ENCODE peak calls at places on chromosomes 3 and 15, in ten cellular contexts. One of them, this sample, is unnamed.

GRCh38 chr15:73352082-73352481 is 16.7 kb downstream of the HCN4 start:
- DNase-seq in suprapubic skin: no peak
- DNase-seq in HL-60: no peak
- DNase-seq in breast epithelium: no peak
- DNase-seq in GM12891: no peak
- DNase-seq in sigmoid colon: no peak
- DNase-seq in GM23338: no peak
- DNase-seq in K562: no peak
- DNase-seq in transverse colon: no peak
- DNase-seq in Panc1: no peak
- DNase-seq in this sample: no peak

GRCh38 chr15:91100561-91101355 is 701 bp downstream of the SV2B start:
- DNase-seq in GM23338: peak; percentile 18
- DNase-seq in breast epithelium: no peak
- DNase-seq in GM12891: no peak
- DNase-seq in Panc1: no peak
- DNase-seq in suprapubic skin: no peak
- DNase-seq in transverse colon: no peak
- DNase-seq in sigmoid colon: no peak
- DNase-seq in HL-60: no peak
- DNase-seq in K562: no peak
- DNase-seq in this sample: no peak

GRCh38 chr3:67529915-67530314 is 124.5 kb downstream of the SUCLG2 start:
- DNase-seq in Panc1: no peak
- DNase-seq in sigmoid colon: no peak
- DNase-seq in suprapubic skin: no peak
- DNase-seq in HL-60: no peak
- DNase-seq in K562: no peak
- DNase-seq in GM12891: no peak
- DNase-seq in transverse colon: no peak
- DNase-seq in breast epithelium: no peak
- DNase-seq in GM23338: no peak
- DNase-seq in this sample: no peak

GRCh38 chr3:184937611-184938010 is 125.6 kb downstream of the VPS8 start:
- DNase-seq in suprapubic skin: no peak
- DNase-seq in sigmoid colon: no peak
- DNase-seq in HL-60: no peak
- DNase-seq in GM23338: no peak
- DNase-seq in K562: no peak
- DNase-seq in GM12891: no peak
- DNase-seq in breast epithelium: no peak
- DNase-seq in Panc1: no peak
- DNase-seq in transverse colon: no peak
- DNase-seq in this sample: no peak

GRCh38 chr3:56980798-56981390 is 79.6 kb upstream of the SPATA12 start:
- DNase-seq in transverse colon: no peak
- DNase-seq in GM23338: no peak
- DNase-seq in sigmoid colon: no peak
- DNase-seq in HL-60: peak; percentile 89
- DNase-seq in suprapubic skin: no peak
- DNase-seq in breast epithelium: no peak
- DNase-seq in GM12891: no peak
- DNase-seq in Panc1: no peak
- DNase-seq in K562: no peak
- DNase-seq in this sample: peak; percentile 50

GRCh38 chr3:100463002-100463401 is 29.4 kb upstream of the TMEM45A start:
- DNase-seq in breast epithelium: no peak
- DNase-seq in suprapubic skin: no peak
- DNase-seq in transverse colon: no peak
- DNase-seq in GM23338: peak; percentile 83
- DNase-seq in K562: peak; percentile 31
- DNase-seq in GM12891: peak; percentile 42
- DNase-seq in sigmoid colon: no peak
- DNase-seq in Panc1: peak; percentile 30
- DNase-seq in HL-60: peak; percentile 25
- DNase-seq in this sample: no peak

GRCh38 chr3:64257096-64257755 is 32.0 kb upstream of the PRICKLE2 start:
- DNase-seq in suprapubic skin: no peak
- DNase-seq in Panc1: no peak
- DNase-seq in transverse colon: no peak
- DNase-seq in GM12891: no peak
- DNase-seq in K562: no peak
- DNase-seq in breast epithelium: no peak
- DNase-seq in sigmoid colon: no peak
- DNase-seq in HL-60: no peak
- DNase-seq in GM23338: no peak
- DNase-seq in this sample: no peak

GRCh38 chr3:104908761-104909160 is 457.9 kb upstream of the ALCAM start:
- DNase-seq in Panc1: no peak
- DNase-seq in GM23338: peak; percentile 14
- DNase-seq in sigmoid colon: no peak
- DNase-seq in HL-60: no peak
- DNase-seq in suprapubic skin: no peak
- DNase-seq in GM12891: no peak
- DNase-seq in breast epithelium: no peak
- DNase-seq in K562: no peak
- DNase-seq in transverse colon: no peak
- DNase-seq in this sample: no peak

GRCh38 chr3:47365213-47366153 is 15.3 kb upstream of the PTPN23 start:
- DNase-seq in GM12891: no peak
- DNase-seq in HL-60: no peak
- DNase-seq in suprapubic skin: no peak
- DNase-seq in K562: no peak
- DNase-seq in sigmoid colon: peak; percentile 48
- DNase-seq in breast epithelium: no peak
- DNase-seq in GM23338: no peak
- DNase-seq in transverse colon: no peak
- DNase-seq in Panc1: no peak
- DNase-seq in this sample: peak; percentile 44

GRCh38 chr3:134351421-134351820 is 22.8 kb downstream of the AMOTL2 start:
- DNase-seq in Panc1: no peak
- DNase-seq in HL-60: no peak
- DNase-seq in sigmoid colon: peak; percentile 85
- DNase-seq in suprapubic skin: no peak
- DNase-seq in GM12891: no peak
- DNase-seq in breast epithelium: no peak
- DNase-seq in transverse colon: no peak
- DNase-seq in K562: no peak
- DNase-seq in GM23338: no peak
- DNase-seq in this sample: no peak

GRCh38 chr3:10883478-10884234 is 67.6 kb downstream of the SLC6A11 start:
- DNase-seq in GM12891: no peak
- DNase-seq in K562: peak; percentile 40
- DNase-seq in HL-60: no peak
- DNase-seq in suprapubic skin: no peak
- DNase-seq in breast epithelium: no peak
- DNase-seq in GM23338: peak; percentile 61
- DNase-seq in Panc1: no peak
- DNase-seq in sigmoid colon: no peak
- DNase-seq in transverse colon: no peak
- DNase-seq in this sample: no peak

GRCh38 chr3:53068176-53068575 is 22.3 kb upstream of the SFMBT1 start:
- DNase-seq in suprapubic skin: peak; percentile 26
- DNase-seq in Panc1: no peak
- DNase-seq in K562: no peak
- DNase-seq in sigmoid colon: no peak
- DNase-seq in breast epithelium: no peak
- DNase-seq in GM12891: no peak
- DNase-seq in HL-60: no peak
- DNase-seq in transverse colon: no peak
- DNase-seq in GM23338: no peak
- DNase-seq in this sample: no peak

GRCh38 chr15:25416693-25417092 is 22.1 kb downstream of the UBE3A start:
- DNase-seq in GM23338: no peak
- DNase-seq in sigmoid colon: no peak
- DNase-seq in breast epithelium: no peak
- DNase-seq in transverse colon: no peak
- DNase-seq in Panc1: no peak
- DNase-seq in HL-60: no peak
- DNase-seq in K562: no peak
- DNase-seq in GM12891: no peak
- DNase-seq in suprapubic skin: no peak
- DNase-seq in this sample: no peak

GRCh38 chr3:137948400-137949072 is 61.4 kb upstream of the CLDN18 start:
- DNase-seq in K562: no peak
- DNase-seq in Panc1: no peak
- DNase-seq in breast epithelium: no peak
- DNase-seq in GM12891: no peak
- DNase-seq in GM23338: no peak
- DNase-seq in suprapubic skin: no peak
- DNase-seq in transverse colon: no peak
- DNase-seq in HL-60: no peak
- DNase-seq in sigmoid colon: no peak
- DNase-seq in this sample: no peak

GRCh38 chr15:40930430-40931299 is 1.5 kb downstream of the DLL4 start:
- DNase-seq in HL-60: no peak
- DNase-seq in sigmoid colon: no peak
- DNase-seq in GM23338: peak; percentile 92
- DNase-seq in suprapubic skin: peak; percentile 66
- DNase-seq in Panc1: no peak
- DNase-seq in transverse colon: peak; percentile 63
- DNase-seq in breast epithelium: no peak
- DNase-seq in K562: peak; percentile 82
- DNase-seq in GM12891: no peak
- DNase-seq in this sample: no peak

GRCh38 chr15:43911235-43911661 is 84.4 kb downstream of the WDR76 start:
- DNase-seq in sigmoid colon: no peak
- DNase-seq in GM23338: no peak
- DNase-seq in GM12891: no peak
- DNase-seq in K562: no peak
- DNase-seq in suprapubic skin: peak; percentile 77
- DNase-seq in HL-60: no peak
- DNase-seq in breast epithelium: peak; percentile 25
- DNase-seq in Panc1: peak; percentile 41
- DNase-seq in transverse colon: no peak
- DNase-seq in this sample: no peak

GRCh38 chr3:183098538-183099025 is 714 bp downstream of the MCCC1 start:
- DNase-seq in HL-60: no peak
- DNase-seq in sigmoid colon: no peak
- DNase-seq in suprapubic skin: no peak
- DNase-seq in breast epithelium: no peak
- DNase-seq in transverse colon: no peak
- DNase-seq in Panc1: no peak
- DNase-seq in GM23338: no peak
- DNase-seq in K562: no peak
- DNase-seq in GM12891: no peak
- DNase-seq in this sample: no peak

GRCh38 chr3:116052602-116053001 is 392.7 kb downstream of the LSAMP start:
- DNase-seq in transverse colon: no peak
- DNase-seq in HL-60: no peak
- DNase-seq in K562: no peak
- DNase-seq in GM23338: no peak
- DNase-seq in breast epithelium: no peak
- DNase-seq in Panc1: no peak
- DNase-seq in sigmoid colon: no peak
- DNase-seq in suprapubic skin: no peak
- DNase-seq in GM12891: no peak
- DNase-seq in this sample: no peak
- TF ChIP-seq POLR2AphosphoS5 in transverse colon: no peak
- TF ChIP-seq POLR2AphosphoS5 in HL-60: no peak
- TF ChIP-seq POLR2AphosphoS5 in K562: no peak
- TF ChIP-seq POLR2AphosphoS5 in GM23338: no peak
- TF ChIP-seq POLR2AphosphoS5 in breast epithelium: no peak
- TF ChIP-seq POLR2AphosphoS5 in Panc1: no peak
- TF ChIP-seq POLR2AphosphoS5 in sigmoid colon: no peak
- TF ChIP-seq POLR2AphosphoS5 in suprapubic skin: no peak
- TF ChIP-seq POLR2AphosphoS5 in GM12891: no peak
- TF ChIP-seq POLR2AphosphoS5 in this sample: no peak

GRCh38 chr3:84299329-84299728 is 659.5 kb upstream of the CADM2 start:
- DNase-seq in HL-60: no peak
- DNase-seq in breast epithelium: no peak
- DNase-seq in K562: no peak
- DNase-seq in suprapubic skin: no peak
- DNase-seq in Panc1: no peak
- DNase-seq in sigmoid colon: no peak
- DNase-seq in GM23338: no peak
- DNase-seq in transverse colon: no peak
- DNase-seq in GM12891: no peak
- DNase-seq in this sample: no peak
- TF ChIP-seq POLR2AphosphoS5 in HL-60: no peak
- TF ChIP-seq POLR2AphosphoS5 in breast epithelium: no peak
- TF ChIP-seq POLR2AphosphoS5 in K562: no peak
- TF ChIP-seq POLR2AphosphoS5 in suprapubic skin: no peak
- TF ChIP-seq POLR2AphosphoS5 in Panc1: no peak
- TF ChIP-seq POLR2AphosphoS5 in sigmoid colon: no peak
- TF ChIP-seq POLR2AphosphoS5 in GM23338: no peak
- TF ChIP-seq POLR2AphosphoS5 in transverse colon: no peak
- TF ChIP-seq POLR2AphosphoS5 in GM12891: no peak
- TF ChIP-seq POLR2AphosphoS5 in this sample: no peak

DNA sequence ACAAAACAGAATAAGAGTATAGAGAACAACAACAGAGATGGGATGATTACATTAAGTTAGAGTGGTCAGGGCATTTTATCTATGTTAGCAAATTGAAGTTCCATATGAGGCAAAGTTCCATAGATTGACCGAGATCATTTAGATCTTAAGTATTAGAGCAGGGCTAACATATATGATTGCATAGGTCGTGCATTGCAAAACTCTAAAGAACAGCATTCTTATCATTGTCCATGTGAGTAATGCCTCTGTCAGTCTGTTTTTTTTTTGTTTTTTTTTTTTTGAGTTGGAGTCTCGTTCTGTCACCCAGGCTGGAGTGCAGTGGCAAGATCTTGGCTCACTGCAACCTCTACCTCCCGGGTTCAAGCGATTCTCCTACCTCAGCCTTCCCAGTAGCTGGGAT is 341.7 kb upstream of the KCNH8 start:
- DNase-seq in sigmoid colon: no peak
- DNase-seq in HL-60: no peak
- DNase-seq in GM12891: no peak
- DNase-seq in K562: no peak
- DNase-seq in breast epithelium: no peak
- DNase-seq in GM23338: no peak
- DNase-seq in suprapubic skin: no peak
- DNase-seq in transverse colon: no peak
- DNase-seq in Panc1: no peak
- DNase-seq in this sample: no peak
- TF ChIP-seq POLR2AphosphoS5 in sigmoid colon: no peak
- TF ChIP-seq POLR2AphosphoS5 in HL-60: no peak
- TF ChIP-seq POLR2AphosphoS5 in GM12891: no peak
- TF ChIP-seq POLR2AphosphoS5 in K562: no peak
- TF ChIP-seq POLR2AphosphoS5 in breast epithelium: no peak
- TF ChIP-seq POLR2AphosphoS5 in GM23338: no peak
- TF ChIP-seq POLR2AphosphoS5 in suprapubic skin: no peak
- TF ChIP-seq POLR2AphosphoS5 in transverse colon: no peak
- TF ChIP-seq POLR2AphosphoS5 in Panc1: no peak
- TF ChIP-seq POLR2AphosphoS5 in this sample: no peak

GRCh38 chr3:72154391-72155300 is 369.7 kb upstream of the PROK2 start:
- DNase-seq in transverse colon: no peak
- DNase-seq in Panc1: no peak
- DNase-seq in K562: no peak
- DNase-seq in breast epithelium: no peak
- DNase-seq in GM12891: no peak
- DNase-seq in GM23338: no peak
- DNase-seq in HL-60: no peak
- DNase-seq in suprapubic skin: no peak
- DNase-seq in sigmoid colon: no peak
- DNase-seq in this sample: no peak
- TF ChIP-seq POLR2AphosphoS5 in transverse colon: no peak
- TF ChIP-seq POLR2AphosphoS5 in Panc1: no peak
- TF ChIP-seq POLR2AphosphoS5 in K562: no peak
- TF ChIP-seq POLR2AphosphoS5 in breast epithelium: no peak
- TF ChIP-seq POLR2AphosphoS5 in GM12891: no peak
- TF ChIP-seq POLR2AphosphoS5 in GM23338: no peak
- TF ChIP-seq POLR2AphosphoS5 in HL-60: no peak
- TF ChIP-seq POLR2AphosphoS5 in suprapubic skin: no peak
- TF ChIP-seq POLR2AphosphoS5 in sigmoid colon: no peak
- TF ChIP-seq POLR2AphosphoS5 in this sample: peak; percentile 25